ENCODE peak calls at places on chromosomes 2 and 18, in five cellular contexts. One of them, this sample, is unnamed.

GRCh38 chr18:10526211-10526949 is 553 bp downstream of the NAPG start:
- DNase-seq in HCT116: no peak
- DNase-seq in dorsolateral prefrontal cortex: peak
- DNase-seq in gastrocnemius medialis: peak
- DNase-seq in pancreas: peak
- DNase-seq in this sample: peak

GRCh38 chr2:31339696-31340095 is 74.8 kb downstream of the XDH start:
- DNase-seq in HCT116: no peak
- DNase-seq in dorsolateral prefrontal cortex: no peak
- DNase-seq in gastrocnemius medialis: no peak
- DNase-seq in pancreas: no peak
- DNase-seq in this sample: no peak

GRCh38 chr2:128324008-128324896 is 5.6 kb upstream of the HS6ST1 start:
- DNase-seq in HCT116: no peak
- DNase-seq in dorsolateral prefrontal cortex: no peak
- DNase-seq in gastrocnemius medialis: no peak
- DNase-seq in pancreas: no peak
- DNase-seq in this sample: peak

GRCh38 chr2:181438298-181438697 is 18.9 kb upstream of the ITGA4 start:
- DNase-seq in HCT116: peak
- DNase-seq in dorsolateral prefrontal cortex: no peak
- DNase-seq in gastrocnemius medialis: no peak
- DNase-seq in pancreas: no peak
- DNase-seq in this sample: no peak

GRCh38 chr18:33755918-33756590 is 178.0 kb downstream of the ASXL3 start:
- DNase-seq in HCT116: no peak
- DNase-seq in dorsolateral prefrontal cortex: peak
- DNase-seq in gastrocnemius medialis: no peak
- DNase-seq in pancreas: no peak
- DNase-seq in this sample: no peak

GRCh38 chr2:18047896-18048657 is 169.6 kb downstream of the KCNS3 start:
- DNase-seq in HCT116: peak
- DNase-seq in dorsolateral prefrontal cortex: no peak
- DNase-seq in gastrocnemius medialis: peak
- DNase-seq in pancreas: no peak
- DNase-seq in this sample: no peak

GRCh38 chr2:240915526-240916335 is 9.6 kb downstream of the CROCC2 start:
- DNase-seq in HCT116: no peak
- DNase-seq in dorsolateral prefrontal cortex: peak
- DNase-seq in gastrocnemius medialis: no peak
- DNase-seq in pancreas: peak
- DNase-seq in this sample: no peak

GRCh38 chr2:103292570-103293265 is 530.9 kb downstream of the TMEM182 start:
- DNase-seq in HCT116: no peak
- DNase-seq in dorsolateral prefrontal cortex: no peak
- DNase-seq in gastrocnemius medialis: no peak
- DNase-seq in pancreas: no peak
- DNase-seq in this sample: no peak

GRCh38 chr2:28618221-28619141 is 122.6 kb downstream of the PLB1 start:
- DNase-seq in HCT116: no peak
- DNase-seq in dorsolateral prefrontal cortex: no peak
- DNase-seq in gastrocnemius medialis: no peak
- DNase-seq in pancreas: peak
- DNase-seq in this sample: no peak

GRCh38 chr2:96773922-96774321 is 13.2 kb downstream of the CNNM4 start:
- DNase-seq in HCT116: no peak
- DNase-seq in dorsolateral prefrontal cortex: no peak
- DNase-seq in gastrocnemius medialis: no peak
- DNase-seq in pancreas: no peak
- DNase-seq in this sample: no peak

GRCh38 chr18:75127143-75128021 is 81.6 kb downstream of the PTGR3 start:
- DNase-seq in HCT116: no peak
- DNase-seq in dorsolateral prefrontal cortex: no peak
- DNase-seq in gastrocnemius medialis: no peak
- DNase-seq in pancreas: peak
- DNase-seq in this sample: no peak

GRCh38 chr2:204104821-204105220 is 168.3 kb downstream of the ICOS start:
- DNase-seq in HCT116: no peak
- DNase-seq in dorsolateral prefrontal cortex: no peak
- DNase-seq in gastrocnemius medialis: no peak
- DNase-seq in pancreas: no peak
- DNase-seq in this sample: no peak

GRCh38 chr2:37189452-37190153 is 1.1 kb upstream of the SULT6B1 start:
- DNase-seq in HCT116: peak
- DNase-seq in dorsolateral prefrontal cortex: no peak
- DNase-seq in gastrocnemius medialis: no peak
- DNase-seq in pancreas: no peak
- DNase-seq in this sample: no peak

GRCh38 chr2:135899567-135899966 is 23.3 kb upstream of the MCM6 start:
- DNase-seq in HCT116: no peak
- DNase-seq in dorsolateral prefrontal cortex: no peak
- DNase-seq in gastrocnemius medialis: no peak
- DNase-seq in pancreas: no peak
- DNase-seq in this sample: no peak

GRCh38 chr18:31268985-31269406 is 49.0 kb upstream of the DSG1 start:
- DNase-seq in HCT116: no peak
- DNase-seq in dorsolateral prefrontal cortex: no peak
- DNase-seq in gastrocnemius medialis: no peak
- DNase-seq in pancreas: no peak
- DNase-seq in this sample: no peak

GRCh38 chr2:168116448-168116847 is 130.9 kb downstream of the STK39 start:
- DNase-seq in HCT116: no peak
- DNase-seq in dorsolateral prefrontal cortex: no peak
- DNase-seq in gastrocnemius medialis: no peak
- DNase-seq in pancreas: no peak
- DNase-seq in this sample: no peak

GRCh38 chr2:206442854-206443734 is at the start of gene ADAM23:
- DNase-seq in HCT116: no peak
- DNase-seq in dorsolateral prefrontal cortex: peak
- DNase-seq in gastrocnemius medialis: no peak
- DNase-seq in pancreas: peak
- DNase-seq in this sample: no peak

GRCh38 chr18:9926223-9926894 is 12.5 kb downstream of the VAPA start:
- DNase-seq in HCT116: no peak
- DNase-seq in dorsolateral prefrontal cortex: no peak
- DNase-seq in gastrocnemius medialis: no peak
- DNase-seq in pancreas: no peak
- DNase-seq in this sample: no peak

GRCh38 chr18:79956276-79956675 is 4.8 kb upstream of the SLC66A2 start:
- DNase-seq in HCT116: no peak
- DNase-seq in dorsolateral prefrontal cortex: no peak
- DNase-seq in gastrocnemius medialis: no peak
- DNase-seq in pancreas: no peak
- DNase-seq in this sample: no peak

GRCh38 chr18:79953921-79954651 is 2.6 kb upstream of the SLC66A2 start:
- DNase-seq in HCT116: no peak
- DNase-seq in dorsolateral prefrontal cortex: peak
- DNase-seq in gastrocnemius medialis: no peak
- DNase-seq in pancreas: no peak
- DNase-seq in this sample: no peak

GRCh38 chr18:79955302-79956075 is 4.0 kb upstream of the SLC66A2 start:
- DNase-seq in HCT116: no peak
- DNase-seq in dorsolateral prefrontal cortex: peak
- DNase-seq in gastrocnemius medialis: no peak
- DNase-seq in pancreas: no peak
- DNase-seq in this sample: no peak

GRCh38 chr18:79952996-79953559 is 1.6 kb upstream of the SLC66A2 start:
- DNase-seq in HCT116: no peak
- DNase-seq in dorsolateral prefrontal cortex: no peak
- DNase-seq in gastrocnemius medialis: no peak
- DNase-seq in pancreas: no peak
- DNase-seq in this sample: no peak

DNA sequence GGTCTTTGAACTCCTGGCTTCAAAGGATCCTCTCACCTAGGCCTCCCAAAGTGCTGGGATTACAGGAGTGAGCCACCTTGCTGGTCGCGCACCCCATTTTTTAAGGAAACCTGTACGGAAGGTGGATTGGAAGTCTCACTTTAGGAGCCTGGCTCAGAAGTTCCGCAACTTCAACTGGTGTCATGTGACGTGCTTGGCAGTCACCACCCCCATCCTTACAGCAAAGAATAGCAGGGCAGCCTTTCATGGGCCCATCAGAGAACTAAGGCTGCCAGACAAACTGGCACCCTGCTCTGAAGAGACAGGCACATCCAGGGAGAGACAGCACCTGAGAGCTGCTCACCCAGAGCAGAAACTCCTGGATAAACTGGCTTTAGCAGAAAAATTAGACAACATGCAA is 3.3 kb upstream of the SLC66A2 start:
- DNase-seq in HCT116: no peak
- DNase-seq in dorsolateral prefrontal cortex: peak
- DNase-seq in gastrocnemius medialis: no peak
- DNase-seq in pancreas: no peak
- DNase-seq in this sample: no peak
- H3K27ac ChIP-seq in HCT116: no peak
- H3K27ac ChIP-seq in dorsolateral prefrontal cortex: no peak
- H3K27ac ChIP-seq in gastrocnemius medialis: peak
- H3K27ac ChIP-seq in pancreas: no peak
- H3K27ac ChIP-seq in this sample: no peak

GRCh38 chr2:72862239-72862988 is 24.8 kb upstream of the SPR start:
- DNase-seq in HCT116: peak
- DNase-seq in dorsolateral prefrontal cortex: peak
- DNase-seq in gastrocnemius medialis: peak
- DNase-seq in pancreas: peak
- DNase-seq in this sample: peak
- H3K4me3 ChIP-seq in HCT116: peak
- H3K4me3 ChIP-seq in dorsolateral prefrontal cortex: peak
- H3K4me3 ChIP-seq in gastrocnemius medialis: no peak
- H3K4me3 ChIP-seq in pancreas: peak
- H3K4me3 ChIP-seq in this sample: peak

GRCh38 chr18:47932170-47932569 is 1.7 kb upstream of the SMAD2 start:
- DNase-seq in HCT116: no peak
- DNase-seq in dorsolateral prefrontal cortex: no peak
- DNase-seq in gastrocnemius medialis: no peak
- DNase-seq in pancreas: no peak
- DNase-seq in this sample: no peak
- TF ChIP-seq CTCF in HCT116: no peak
- TF ChIP-seq CTCF in dorsolateral prefrontal cortex: no peak
- TF ChIP-seq CTCF in gastrocnemius medialis: no peak
- TF ChIP-seq CTCF in pancreas: no peak
- TF ChIP-seq CTCF in this sample: no peak

DNA sequence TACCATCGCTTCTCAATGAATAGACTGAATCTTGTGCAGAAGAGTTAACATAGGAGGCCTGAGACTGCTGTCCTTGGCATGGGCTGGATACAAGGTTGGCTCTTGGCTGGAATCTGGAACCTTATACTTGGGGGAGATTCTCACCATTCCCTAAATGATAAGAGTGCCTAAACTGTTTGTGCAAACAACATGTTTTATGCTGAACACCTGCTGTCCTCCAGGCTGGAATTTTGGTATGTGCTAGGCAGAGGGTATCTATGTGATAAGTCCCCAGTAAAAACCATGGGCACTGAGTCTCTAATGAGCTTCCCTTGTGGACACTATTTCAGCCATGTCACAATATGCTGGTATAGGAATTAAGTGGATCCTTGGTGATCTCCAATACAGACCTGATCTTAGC is 12.8 kb downstream of the PGAP1 start:
- DNase-seq in HCT116: no peak
- DNase-seq in dorsolateral prefrontal cortex: no peak
- DNase-seq in gastrocnemius medialis: no peak
- DNase-seq in pancreas: no peak
- DNase-seq in this sample: no peak
- H3K27ac ChIP-seq in HCT116: no peak
- H3K27ac ChIP-seq in dorsolateral prefrontal cortex: no peak
- H3K27ac ChIP-seq in gastrocnemius medialis: no peak
- H3K27ac ChIP-seq in pancreas: no peak
- H3K27ac ChIP-seq in this sample: no peak

DNA sequence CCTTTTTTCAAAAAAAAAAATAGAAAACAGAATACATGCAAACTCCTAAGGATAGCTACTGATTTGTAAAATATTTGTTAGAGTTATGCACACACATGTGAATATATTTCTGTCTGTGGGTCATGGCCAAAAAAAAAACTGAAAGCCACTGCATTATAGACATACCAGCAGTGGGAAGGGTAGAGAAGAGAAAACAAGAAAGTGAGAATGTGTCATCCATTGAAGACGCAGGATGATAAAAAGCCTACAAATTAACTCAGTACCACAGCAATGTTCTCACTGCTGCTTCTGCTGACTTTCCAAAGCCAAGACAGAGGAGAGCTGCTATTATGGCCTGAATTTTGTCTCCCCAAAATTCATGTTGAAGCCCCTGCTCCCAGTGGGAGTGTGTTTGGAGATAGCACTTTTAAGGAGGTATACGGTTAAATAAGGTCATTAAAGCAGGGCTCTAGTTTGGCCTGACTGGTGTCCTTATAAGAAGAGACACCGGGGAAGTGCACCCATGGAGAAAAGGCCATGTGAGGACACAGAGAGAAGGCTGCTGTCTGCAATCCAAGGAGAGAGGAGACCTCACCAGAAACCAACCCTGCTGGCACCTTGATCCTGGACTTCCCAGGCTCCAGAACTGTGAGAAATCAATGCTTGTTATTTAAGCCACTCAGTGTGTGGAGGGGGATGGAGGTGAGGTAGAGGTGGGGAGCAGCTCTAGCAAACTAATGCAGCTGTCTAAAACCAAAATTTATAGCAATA is 61.8 kb downstream of the RPL31 start:
- DNase-seq in HCT116: no peak
- DNase-seq in dorsolateral prefrontal cortex: no peak
- DNase-seq in gastrocnemius medialis: no peak
- DNase-seq in pancreas: no peak
- DNase-seq in this sample: no peak
- H3K4me3 ChIP-seq in HCT116: no peak
- H3K4me3 ChIP-seq in dorsolateral prefrontal cortex: no peak
- H3K4me3 ChIP-seq in gastrocnemius medialis: no peak
- H3K4me3 ChIP-seq in pancreas: no peak
- H3K4me3 ChIP-seq in this sample: no peak

GRCh38 chr2:132668986-132669853 is 785 bp downstream of the LYPD1 start:
- DNase-seq in HCT116: no peak
- DNase-seq in dorsolateral prefrontal cortex: no peak
- DNase-seq in gastrocnemius medialis: no peak
- DNase-seq in pancreas: peak
- DNase-seq in this sample: no peak
- TF ChIP-seq CTCF in HCT116: no peak
- TF ChIP-seq CTCF in dorsolateral prefrontal cortex: no peak
- TF ChIP-seq CTCF in gastrocnemius medialis: no peak
- TF ChIP-seq CTCF in pancreas: no peak
- TF ChIP-seq CTCF in this sample: no peak

DNA sequence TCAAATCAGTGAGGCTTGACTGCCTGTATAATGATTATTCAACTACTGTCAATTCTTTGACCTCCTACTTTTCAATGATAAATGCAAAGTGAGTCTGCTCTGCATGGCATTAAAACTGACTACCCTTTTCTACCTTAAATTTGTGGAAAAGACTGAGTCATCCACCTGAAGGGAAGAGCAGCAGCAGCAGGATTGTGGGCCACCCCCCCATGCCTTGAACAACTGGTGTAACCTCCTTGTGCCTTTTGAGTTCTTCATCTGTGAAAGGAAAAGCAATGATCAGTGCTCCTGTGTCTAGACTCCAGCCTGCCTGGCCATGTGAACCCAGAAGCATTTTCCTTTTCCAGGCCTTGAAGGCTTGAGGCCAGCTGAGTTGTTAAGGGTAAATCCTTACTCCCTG is 102.9 kb downstream of the OSR1 start:
- DNase-seq in HCT116: no peak
- DNase-seq in dorsolateral prefrontal cortex: no peak
- DNase-seq in gastrocnemius medialis: no peak
- DNase-seq in pancreas: no peak
- DNase-seq in this sample: no peak
- H3K27ac ChIP-seq in HCT116: no peak
- H3K27ac ChIP-seq in dorsolateral prefrontal cortex: no peak
- H3K27ac ChIP-seq in gastrocnemius medialis: no peak
- H3K27ac ChIP-seq in pancreas: no peak
- H3K27ac ChIP-seq in this sample: no peak

This sample was measured in CD8-positive, alpha-beta T cell.